ENCODE peak calls at places on chromosomes 16 and 17, in six cellular contexts. One of them, this sample, is unnamed.

GRCh38 chr16:4771646-4772045 is 4.7 kb upstream of the ZNF500 start:
- DNase-seq in RPMI8226: no peak
- DNase-seq in heart left ventricle: no peak
- DNase-seq in PC-9: no peak
- DNase-seq in AG09319: no peak
- DNase-seq in activated T-helper 1 cell treated with Interleukin-2 at 50 U/mL for 16 hours: no peak
- DNase-seq in this sample: no peak

GRCh38 chr17:45398800-45399199 is 33.9 kb downstream of the ARHGAP27 start:
- DNase-seq in RPMI8226: no peak
- DNase-seq in heart left ventricle: no peak
- DNase-seq in PC-9: no peak
- DNase-seq in AG09319: no peak
- DNase-seq in activated T-helper 1 cell treated with Interleukin-2 at 50 U/mL for 16 hours: no peak
- DNase-seq in this sample: no peak

GRCh38 chr16:14120335-14120734 is 49.2 kb downstream of the MRTFB start:
- DNase-seq in RPMI8226: no peak
- DNase-seq in heart left ventricle: no peak
- DNase-seq in PC-9: no peak
- DNase-seq in AG09319: no peak
- DNase-seq in activated T-helper 1 cell treated with Interleukin-2 at 50 U/mL for 16 hours: no peak
- DNase-seq in this sample: peak; percentile 20

GRCh38 chr17:64024781-64025731 is 4.6 kb upstream of the ICAM2 start:
- DNase-seq in RPMI8226: no peak
- DNase-seq in heart left ventricle: no peak
- DNase-seq in PC-9: no peak
- DNase-seq in AG09319: no peak
- DNase-seq in activated T-helper 1 cell treated with Interleukin-2 at 50 U/mL for 16 hours: peak; percentile 29
- DNase-seq in this sample: no peak

GRCh38 chr17:21464611-21465021 is 88.5 kb downstream of the KCNJ12 start:
- DNase-seq in RPMI8226: no peak
- DNase-seq in heart left ventricle: no peak
- DNase-seq in PC-9: no peak
- DNase-seq in AG09319: no peak
- DNase-seq in activated T-helper 1 cell treated with Interleukin-2 at 50 U/mL for 16 hours: no peak
- DNase-seq in this sample: no peak

GRCh38 chr17:21129023-21129681 is 2.4 kb downstream of the DHRS7B start:
- DNase-seq in RPMI8226: no peak
- DNase-seq in heart left ventricle: peak; percentile 35
- DNase-seq in PC-9: peak; percentile 12
- DNase-seq in AG09319: no peak
- DNase-seq in activated T-helper 1 cell treated with Interleukin-2 at 50 U/mL for 16 hours: no peak
- DNase-seq in this sample: peak; percentile 40

GRCh38 chr17:65123757-65124675 is 13.2 kb upstream of the RGS9 start:
- DNase-seq in RPMI8226: no peak
- DNase-seq in heart left ventricle: no peak
- DNase-seq in PC-9: no peak
- DNase-seq in AG09319: no peak
- DNase-seq in activated T-helper 1 cell treated with Interleukin-2 at 50 U/mL for 16 hours: no peak
- DNase-seq in this sample: no peak

GRCh38 chr17:10420811-10421210 is 939 bp downstream of the MYH8 start:
- DNase-seq in RPMI8226: no peak
- DNase-seq in heart left ventricle: no peak
- DNase-seq in PC-9: no peak
- DNase-seq in AG09319: no peak
- DNase-seq in activated T-helper 1 cell treated with Interleukin-2 at 50 U/mL for 16 hours: no peak
- DNase-seq in this sample: no peak

GRCh38 chr16:69563605-69564580 is 1.9 kb upstream of the NFAT5 start:
- DNase-seq in RPMI8226: no peak
- DNase-seq in heart left ventricle: no peak
- DNase-seq in PC-9: peak; percentile 14
- DNase-seq in AG09319: no peak
- DNase-seq in activated T-helper 1 cell treated with Interleukin-2 at 50 U/mL for 16 hours: peak; percentile 10
- DNase-seq in this sample: peak; percentile 51

GRCh38 chr17:58084317-58084981 is 1.2 kb downstream of the DYNLL2 start:
- DNase-seq in RPMI8226: peak; percentile 81
- DNase-seq in heart left ventricle: peak; percentile 31
- DNase-seq in PC-9: peak; percentile 53
- DNase-seq in AG09319: no peak
- DNase-seq in activated T-helper 1 cell treated with Interleukin-2 at 50 U/mL for 16 hours: peak; percentile 16
- DNase-seq in this sample: peak; percentile 58

GRCh38 chr16:48959204-48959603 is 322.4 kb downstream of the CBLN1 start:
- DNase-seq in RPMI8226: peak; percentile 5
- DNase-seq in heart left ventricle: no peak
- DNase-seq in PC-9: no peak
- DNase-seq in AG09319: no peak
- DNase-seq in activated T-helper 1 cell treated with Interleukin-2 at 50 U/mL for 16 hours: no peak
- DNase-seq in this sample: no peak

GRCh38 chr17:57995076-57995956 is 7.3 kb upstream of the VEZF1 start:
- DNase-seq in RPMI8226: peak; percentile 68
- DNase-seq in heart left ventricle: peak; percentile 70
- DNase-seq in PC-9: peak; percentile 64
- DNase-seq in AG09319: no peak
- DNase-seq in activated T-helper 1 cell treated with Interleukin-2 at 50 U/mL for 16 hours: peak; percentile 17
- DNase-seq in this sample: peak; percentile 70

GRCh38 chr17:44272954-44273353 is 5.0 kb upstream of the SLC4A1 start:
- DNase-seq in RPMI8226: no peak
- DNase-seq in heart left ventricle: peak; percentile 25
- DNase-seq in PC-9: no peak
- DNase-seq in AG09319: no peak
- DNase-seq in activated T-helper 1 cell treated with Interleukin-2 at 50 U/mL for 16 hours: no peak
- DNase-seq in this sample: no peak

GRCh38 chr16:12062343-12063003 is 85.9 kb downstream of the SNX29 start:
- DNase-seq in RPMI8226: peak; percentile 25
- DNase-seq in heart left ventricle: peak; percentile 61
- DNase-seq in PC-9: peak; percentile 58
- DNase-seq in AG09319: peak; percentile 68
- DNase-seq in activated T-helper 1 cell treated with Interleukin-2 at 50 U/mL for 16 hours: no peak
- DNase-seq in this sample: no peak

GRCh38 chr17:57445051-57445450 is 188.7 kb downstream of the MSI2 start:
- DNase-seq in RPMI8226: no peak
- DNase-seq in heart left ventricle: no peak
- DNase-seq in PC-9: no peak
- DNase-seq in AG09319: no peak
- DNase-seq in activated T-helper 1 cell treated with Interleukin-2 at 50 U/mL for 16 hours: no peak
- DNase-seq in this sample: no peak

GRCh38 chr17:35082073-35082657 is 18.7 kb upstream of the RFFL start:
- DNase-seq in RPMI8226: peak; percentile 91
- DNase-seq in heart left ventricle: no peak
- DNase-seq in PC-9: peak; percentile 20
- DNase-seq in AG09319: no peak
- DNase-seq in activated T-helper 1 cell treated with Interleukin-2 at 50 U/mL for 16 hours: no peak
- DNase-seq in this sample: peak; percentile 57

GRCh38 chr16:54928421-54929089 is 2.1 kb upstream of the IRX5 start:
- DNase-seq in RPMI8226: peak; percentile 85
- DNase-seq in heart left ventricle: peak; percentile 82
- DNase-seq in PC-9: no peak
- DNase-seq in AG09319: no peak
- DNase-seq in activated T-helper 1 cell treated with Interleukin-2 at 50 U/mL for 16 hours: no peak
- DNase-seq in this sample: peak; percentile 39

GRCh38 chr16:48524348-48525200 is 85.4 kb downstream of the N4BP1 start:
- DNase-seq in RPMI8226: no peak
- DNase-seq in heart left ventricle: no peak
- DNase-seq in PC-9: no peak
- DNase-seq in AG09319: no peak
- DNase-seq in activated T-helper 1 cell treated with Interleukin-2 at 50 U/mL for 16 hours: no peak
- DNase-seq in this sample: no peak

GRCh38 chr17:6381052-6381451 is 53.9 kb downstream of the AIPL1 start:
- DNase-seq in RPMI8226: no peak
- DNase-seq in heart left ventricle: no peak
- DNase-seq in PC-9: no peak
- DNase-seq in AG09319: no peak
- DNase-seq in activated T-helper 1 cell treated with Interleukin-2 at 50 U/mL for 16 hours: no peak
- DNase-seq in this sample: no peak

GRCh38 chr16:61611847-61612491 is 424.3 kb downstream of the CDH8 start:
- DNase-seq in RPMI8226: no peak
- DNase-seq in heart left ventricle: no peak
- DNase-seq in PC-9: no peak
- DNase-seq in AG09319: no peak
- DNase-seq in activated T-helper 1 cell treated with Interleukin-2 at 50 U/mL for 16 hours: no peak
- DNase-seq in this sample: no peak

GRCh38 chr16:81744385-81744784 is 34.7 kb upstream of the PLCG2 start:
- DNase-seq in RPMI8226: no peak
- DNase-seq in heart left ventricle: no peak
- DNase-seq in PC-9: no peak
- DNase-seq in AG09319: no peak
- DNase-seq in activated T-helper 1 cell treated with Interleukin-2 at 50 U/mL for 16 hours: no peak
- DNase-seq in this sample: no peak

GRCh38 chr17:64020068-64020766 is at the start of gene ICAM2:
- DNase-seq in RPMI8226: peak; percentile 92
- DNase-seq in heart left ventricle: peak; percentile 81
- DNase-seq in PC-9: no peak
- DNase-seq in AG09319: no peak
- DNase-seq in activated T-helper 1 cell treated with Interleukin-2 at 50 U/mL for 16 hours: peak; percentile 84
- DNase-seq in this sample: no peak

GRCh38 chr17:82765357-82765756 is 13.5 kb downstream of the TBCD start:
- DNase-seq in RPMI8226: no peak
- DNase-seq in heart left ventricle: no peak
- DNase-seq in PC-9: no peak
- DNase-seq in AG09319: no peak
- DNase-seq in activated T-helper 1 cell treated with Interleukin-2 at 50 U/mL for 16 hours: no peak
- DNase-seq in this sample: no peak

GRCh38 chr17:17356931-17357270 is 53.7 kb downstream of the NT5M start:
- DNase-seq in RPMI8226: no peak
- DNase-seq in heart left ventricle: no peak
- DNase-seq in PC-9: no peak
- DNase-seq in AG09319: no peak
- DNase-seq in activated T-helper 1 cell treated with Interleukin-2 at 50 U/mL for 16 hours: no peak
- DNase-seq in this sample: no peak

GRCh38 chr17:50459081-50459676 is 9.5 kb downstream of the CHAD start:
- DNase-seq in RPMI8226: no peak
- DNase-seq in heart left ventricle: no peak
- DNase-seq in PC-9: no peak
- DNase-seq in AG09319: no peak
- DNase-seq in activated T-helper 1 cell treated with Interleukin-2 at 50 U/mL for 16 hours: no peak
- DNase-seq in this sample: no peak

GRCh38 chr16:85794696-85795095 is 4.6 kb downstream of the EMC8 start:
- DNase-seq in RPMI8226: no peak
- DNase-seq in heart left ventricle: no peak
- DNase-seq in PC-9: no peak
- DNase-seq in AG09319: no peak
- DNase-seq in activated T-helper 1 cell treated with Interleukin-2 at 50 U/mL for 16 hours: no peak
- DNase-seq in this sample: no peak